ENCODE peak calls at places on chromosomes 3 and 15, in five cellular contexts. V, U, A, T and G are unnamed samples.
A peak's percentile ranks its signal among the peaks of the same experiment; 100 is the strongest.

GRCh38 chr3:164883161-164883560 is 195.1 kb downstream of the SI start:
- DNase-seq in V (no peak), U (no peak), A (no peak), T (no peak), G (no peak)

GRCh38 chr3:194575484-194576210 is 57.6 kb downstream of the TMEM44 start:
- DNase-seq in V (no peak), U (no peak), A (no peak), T (no peak), G (no peak)

GRCh38 chr3:46438831-46439230 is 25.9 kb downstream of the LTF start:
- DNase-seq in V (no peak), U (no peak), A (no peak), T (no peak), G (peak; percentile 12)

GRCh38 chr3:142646020-142646783 is 50.0 kb downstream of the PLS1 start:
- DNase-seq in V (no peak), U (no peak), A (no peak), T (no peak), G (no peak)

GRCh38 chr3:124780356-124780755 is 50.1 kb downstream of the UMPS start:
- DNase-seq in V (no peak), U (peak; percentile 85), A (peak; percentile 53), T (no peak), G (peak; percentile 44)

GRCh38 chr3:27360113-27361078 is 8.8 kb downstream of the NEK10 start:
- DNase-seq in V (no peak), U (peak; percentile 36), A (no peak), T (no peak), G (no peak)

GRCh38 chr3:149276621-149277020 is 55.0 kb upstream of the CP start:
- DNase-seq in V (no peak), U (no peak), A (no peak), T (no peak), G (no peak)

GRCh38 chr15:68431037-68431791 is 749 bp downstream of the ITGA11 start:
- DNase-seq in V (no peak), U (no peak), A (no peak), T (no peak), G (no peak)

GRCh38 chr15:38547255-38547997 is 17.2 kb downstream of the RASGRP1 start:
- DNase-seq in V (no peak), U (no peak), A (no peak), T (no peak), G (no peak)

GRCh38 chr15:74866090-74866489 is 7.1 kb downstream of the SCAMP2 start:
- DNase-seq in V (no peak), U (peak; percentile 37), A (no peak), T (no peak), G (no peak)